ENCODE peak calls at places on chromosomes 1 and 21, in ten cellular contexts. One of them, this sample, is unnamed.
A peak's percentile ranks its signal among the peaks of the same experiment; 100 is the strongest.

GRCh38 chr1:6301526-6301925 is 40.6 kb upstream of the GPR153 start:
- DNase-seq in fibroblast of lung: peak; percentile 80
- DNase-seq in T1000: no peak
- DNase-seq in CD8-positive, alpha-beta memory T cell: no peak
- DNase-seq in pulmonary artery endothelial cell: no peak
- DNase-seq in breast epithelium: peak; percentile 60
- DNase-seq in fibroblast of pulmonary artery: no peak
- DNase-seq in nephron progenitor cell: no peak
- DNase-seq in T-cell: no peak
- DNase-seq in stimulated activated CD8-positive, alpha-beta memory T cell treated with anti-CD3 and anti-CD28 coated beads, Interleukin-4, amount 100 ng/mL, for 24 hours: no peak
- DNase-seq in this sample: no peak

GRCh38 chr1:975896-976683 is 5.8 kb downstream of the PERM1 start:
- DNase-seq in fibroblast of lung: peak; percentile 38
- DNase-seq in T1000: peak; percentile 62
- DNase-seq in CD8-positive, alpha-beta memory T cell: peak; percentile 62
- DNase-seq in pulmonary artery endothelial cell: no peak
- DNase-seq in breast epithelium: peak; percentile 89
- DNase-seq in fibroblast of pulmonary artery: peak; percentile 47
- DNase-seq in nephron progenitor cell: peak; percentile 80
- DNase-seq in T-cell: peak; percentile 61
- DNase-seq in stimulated activated CD8-positive, alpha-beta memory T cell treated with anti-CD3 and anti-CD28 coated beads, Interleukin-4, amount 100 ng/mL, for 24 hours: peak; percentile 43
- DNase-seq in this sample: peak; percentile 85

GRCh38 chr1:3423245-3423829 is 31.1 kb upstream of the ARHGEF16 start:
- DNase-seq in fibroblast of lung: no peak
- DNase-seq in T1000: no peak
- DNase-seq in CD8-positive, alpha-beta memory T cell: no peak
- DNase-seq in pulmonary artery endothelial cell: no peak
- DNase-seq in breast epithelium: no peak
- DNase-seq in fibroblast of pulmonary artery: no peak
- DNase-seq in nephron progenitor cell: no peak
- DNase-seq in T-cell: no peak
- DNase-seq in stimulated activated CD8-positive, alpha-beta memory T cell treated with anti-CD3 and anti-CD28 coated beads, Interleukin-4, amount 100 ng/mL, for 24 hours: no peak
- DNase-seq in this sample: no peak

GRCh38 chr21:46610018-46610701 is 5.3 kb upstream of the S100B start:
- DNase-seq in fibroblast of lung: no peak
- DNase-seq in T1000: no peak
- DNase-seq in CD8-positive, alpha-beta memory T cell: no peak
- DNase-seq in pulmonary artery endothelial cell: no peak
- DNase-seq in breast epithelium: no peak
- DNase-seq in fibroblast of pulmonary artery: no peak
- DNase-seq in nephron progenitor cell: no peak
- DNase-seq in T-cell: no peak
- DNase-seq in stimulated activated CD8-positive, alpha-beta memory T cell treated with anti-CD3 and anti-CD28 coated beads, Interleukin-4, amount 100 ng/mL, for 24 hours: no peak
- DNase-seq in this sample: no peak

GRCh38 chr1:23995431-23995837 is 15.3 kb upstream of the SRSF10 start:
- DNase-seq in fibroblast of lung: no peak
- DNase-seq in T1000: no peak
- DNase-seq in CD8-positive, alpha-beta memory T cell: no peak
- DNase-seq in pulmonary artery endothelial cell: no peak
- DNase-seq in breast epithelium: no peak
- DNase-seq in fibroblast of pulmonary artery: peak; percentile 41
- DNase-seq in nephron progenitor cell: no peak
- DNase-seq in T-cell: no peak
- DNase-seq in stimulated activated CD8-positive, alpha-beta memory T cell treated with anti-CD3 and anti-CD28 coated beads, Interleukin-4, amount 100 ng/mL, for 24 hours: no peak
- DNase-seq in this sample: no peak

GRCh38 chr1:227788279-227789041 is 27.0 kb upstream of the PRSS38 start:
- DNase-seq in fibroblast of lung: no peak
- DNase-seq in T1000: no peak
- DNase-seq in CD8-positive, alpha-beta memory T cell: no peak
- DNase-seq in pulmonary artery endothelial cell: no peak
- DNase-seq in breast epithelium: no peak
- DNase-seq in fibroblast of pulmonary artery: peak; percentile 11
- DNase-seq in nephron progenitor cell: peak; percentile 85
- DNase-seq in T-cell: no peak
- DNase-seq in stimulated activated CD8-positive, alpha-beta memory T cell treated with anti-CD3 and anti-CD28 coated beads, Interleukin-4, amount 100 ng/mL, for 24 hours: no peak
- DNase-seq in this sample: peak; percentile 90

GRCh38 chr1:228236744-228237143 is 28.9 kb downstream of the OBSCN start:
- DNase-seq in fibroblast of lung: peak; percentile 21
- DNase-seq in T1000: no peak
- DNase-seq in CD8-positive, alpha-beta memory T cell: no peak
- DNase-seq in pulmonary artery endothelial cell: peak; percentile 27
- DNase-seq in breast epithelium: no peak
- DNase-seq in fibroblast of pulmonary artery: peak; percentile 69
- DNase-seq in nephron progenitor cell: no peak
- DNase-seq in T-cell: no peak
- DNase-seq in stimulated activated CD8-positive, alpha-beta memory T cell treated with anti-CD3 and anti-CD28 coated beads, Interleukin-4, amount 100 ng/mL, for 24 hours: no peak
- DNase-seq in this sample: peak; percentile 45

GRCh38 chr1:11414921-11415538 is 63.9 kb upstream of the DISP3 start:
- DNase-seq in fibroblast of lung: no peak
- DNase-seq in T1000: no peak
- DNase-seq in CD8-positive, alpha-beta memory T cell: no peak
- DNase-seq in pulmonary artery endothelial cell: no peak
- DNase-seq in breast epithelium: no peak
- DNase-seq in fibroblast of pulmonary artery: no peak
- DNase-seq in nephron progenitor cell: no peak
- DNase-seq in T-cell: no peak
- DNase-seq in stimulated activated CD8-positive, alpha-beta memory T cell treated with anti-CD3 and anti-CD28 coated beads, Interleukin-4, amount 100 ng/mL, for 24 hours: no peak
- DNase-seq in this sample: no peak